ENCODE peak calls at places on chromosomes 4 and X, in four cellular contexts. I is GM12878, O is A549, Y is K562. P is an unnamed sample.

GRCh38 chrX:19888419-19888879 is 1.0 kb upstream of the SH3KBP1 start:
- DNase-seq in I (no peak), O (peak), Y (peak), P (peak)

GRCh38 chr4:2364654-2365053 is 53.8 kb downstream of the ZFYVE28 start:
- DNase-seq in I (no peak), O (no peak), Y (peak), P (no peak)

GRCh38 chr4:147054241-147054902 is 108.7 kb upstream of the TTC29 start:
- DNase-seq in I (no peak), O (no peak), Y (no peak), P (no peak)

GRCh38 chr4:6362243-6362885 is 92.7 kb downstream of the WFS1 start:
- DNase-seq in I (no peak), O (peak), Y (no peak), P (no peak)

GRCh38 chrX:126376465-126376864 is 176.1 kb downstream of the DCAF12L1 start:
- DNase-seq in I (no peak), O (no peak), Y (no peak), P (no peak)

GRCh38 chr4:76512000-76512399 is 77.0 kb downstream of the SHROOM3 start:
- DNase-seq in I (no peak), O (no peak), Y (no peak), P (no peak)

GRCh38 chrX:52078133-52078532 is 9.2 kb upstream of the MAGED4B start:
- DNase-seq in I (no peak), O (no peak), Y (no peak), P (no peak)

GRCh38 chr4:182729527-182729926 is 187.7 kb downstream of the DCTD start:
- DNase-seq in I (no peak), O (no peak), Y (no peak), P (no peak)

GRCh38 chr4:107806196-107806595 is 18.5 kb upstream of the SGMS2 start:
- DNase-seq in I (no peak), O (no peak), Y (no peak), P (no peak)

GRCh38 chr4:139266583-139267257 is 13.3 kb downstream of the MGARP start:
- DNase-seq in I (peak), O (peak), Y (peak), P (peak)

GRCh38 chr4:94561249-94562024 is 109.7 kb downstream of the PDLIM5 start:
- DNase-seq in I (no peak), O (no peak), Y (no peak), P (no peak)

GRCh38 chr4:158775091-158775651 is 6.3 kb downstream of the FNIP2 start:
- DNase-seq in I (no peak), O (no peak), Y (no peak), P (no peak)

GRCh38 chrX:139931646-139932076 is 1.2 kb downstream of the ATP11C start:
- DNase-seq in I (no peak), O (no peak), Y (peak), P (no peak)

GRCh38 chr4:14188214-14188613 is 560.7 kb upstream of the BOD1L1 start:
- DNase-seq in I (no peak), O (no peak), Y (no peak), P (no peak)

GRCh38 chr4:67790721-67791120 is 36.5 kb upstream of the GNRHR start:
- DNase-seq in I (no peak), O (no peak), Y (no peak), P (no peak)

GRCh38 chrX:13893826-13894225 is 76.9 kb upstream of the GPM6B start:
- DNase-seq in I (no peak), O (no peak), Y (no peak), P (no peak)

GRCh38 chr4:54066718-54067129 is 2.3 kb upstream of the CHIC2 start:
- DNase-seq in I (no peak), O (no peak), Y (peak), P (no peak)

GRCh38 chr4:73964862-73965611 is 16.8 kb downstream of the PF4 start:
- DNase-seq in I (no peak), O (no peak), Y (no peak), P (peak)

GRCh38 chrX:15441464-15441863 is 51.7 kb downstream of the PIR start:
- DNase-seq in I (no peak), O (no peak), Y (no peak), P (no peak)

GRCh38 chr4:52780206-52780605 is 29.0 kb upstream of the ERVMER34-1 start:
- DNase-seq in I (no peak), O (no peak), Y (no peak), P (no peak)

GRCh38 chrX:100864967-100865366 is 9.2 kb downstream of the NOX1 start:
- DNase-seq in I (no peak), O (no peak), Y (no peak), P (no peak)

GRCh38 chrX:105648732-105649131 is 173.6 kb upstream of the NRK start:
- DNase-seq in I (no peak), O (no peak), Y (no peak), P (no peak)

GRCh38 chr4:153509724-153510123 is 43.6 kb downstream of the TMEM131L start:
- DNase-seq in I (no peak), O (no peak), Y (no peak), P (peak)

DNA sequence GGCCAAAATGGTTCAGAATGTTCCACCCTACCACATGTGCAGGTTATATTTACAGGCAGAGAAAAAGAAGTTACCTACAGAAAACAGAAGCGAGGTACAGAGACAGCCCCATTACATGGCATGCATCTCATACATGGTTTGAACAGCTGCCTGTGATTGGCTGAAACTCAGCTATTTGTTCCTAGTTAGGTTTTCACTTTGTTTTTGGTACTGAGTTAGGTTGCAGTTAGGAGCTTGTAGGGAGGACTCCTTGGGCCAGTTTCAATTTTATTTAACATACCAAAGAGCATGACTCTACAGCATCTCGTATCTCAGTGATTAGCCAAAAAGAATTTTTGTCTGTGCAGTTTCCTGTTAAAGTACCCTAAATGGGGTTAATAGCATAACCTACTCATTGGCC is 392.0 kb downstream of the MAPK10 start:
- DNase-seq in I (no peak), O (no peak), Y (no peak), P (no peak)
- TF ChIP-seq CHD4 in I (no peak), O (no peak), Y (no peak), P (no peak)

GRCh38 chr4:15925830-15926229 is 12.7 kb downstream of the FGFBP1 start:
- DNase-seq in I (no peak), O (no peak), Y (no peak), P (no peak)

GRCh38 chr4:15917297-15917696 is 21.2 kb downstream of the FGFBP1 start:
- DNase-seq in I (no peak), O (no peak), Y (no peak), P (no peak)

GRCh38 chr4:15918484-15919129 is 19.9 kb downstream of the FGFBP1 start:
- DNase-seq in I (no peak), O (no peak), Y (no peak), P (no peak)

GRCh38 chr4:15921592-15921932 is 17.0 kb downstream of the FGFBP1 start:
- DNase-seq in I (no peak), O (no peak), Y (no peak), P (no peak)

GRCh38 chr4:15920723-15921591 is 17.6 kb downstream of the FGFBP1 start:
- DNase-seq in I (no peak), O (peak), Y (no peak), P (no peak)
- TF ChIP-seq CHD4 in I (no peak), O (no peak), Y (no peak), P (no peak)

DNA sequence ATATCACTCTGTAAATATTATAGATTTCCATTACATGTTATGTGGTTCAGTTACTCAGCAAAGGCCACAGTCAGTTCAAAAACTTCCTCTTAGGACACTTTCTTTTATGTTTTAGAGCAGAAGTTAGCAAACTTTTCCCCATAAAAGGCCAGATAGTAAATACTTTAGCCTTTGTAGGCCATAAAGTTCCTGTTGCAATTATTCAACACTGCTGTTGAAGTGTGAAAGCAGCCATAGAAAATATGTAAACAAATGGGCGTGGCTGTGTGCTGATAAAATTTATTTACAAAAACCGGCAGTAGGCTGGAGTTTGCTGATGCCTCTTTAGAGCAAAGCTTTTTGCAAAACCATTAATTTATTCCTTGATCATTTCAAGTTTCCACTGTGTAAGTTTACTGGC is 217.9 kb downstream of the ANTXR2 start:
- DNase-seq in I (no peak), O (no peak), Y (no peak), P (no peak)
- TF ChIP-seq CHD4 in I (no peak), O (no peak), Y (no peak), P (no peak)

DNA sequence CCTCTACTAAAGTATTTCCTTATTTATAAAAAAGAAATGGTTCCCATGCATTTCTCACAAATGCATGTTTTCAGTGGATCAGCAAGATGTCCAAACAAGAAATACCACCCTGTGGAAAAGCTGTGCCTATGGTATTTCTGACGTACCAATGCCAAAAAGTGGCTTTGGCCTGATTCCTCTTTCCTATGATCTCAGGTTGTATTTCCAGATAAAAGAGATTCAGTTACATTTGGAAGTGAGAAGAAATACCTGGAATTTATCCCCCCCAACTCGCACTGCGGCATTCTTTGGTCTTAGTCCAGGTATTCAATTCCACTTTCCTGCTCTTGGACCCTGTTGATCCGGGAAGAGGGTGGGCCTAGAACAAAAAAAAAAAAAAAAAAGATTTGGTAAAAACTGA is 815.9 kb upstream of the FRG1 start:
- DNase-seq in I (no peak), O (no peak), Y (no peak), P (no peak)
- TF ChIP-seq CHD4 in I (no peak), O (no peak), Y (no peak), P (no peak)

GRCh38 chr4:16206848-16207247 is 19.4 kb downstream of the TAPT1 start:
- DNase-seq in I (no peak), O (no peak), Y (no peak), P (no peak)
- TF ChIP-seq CHD4 in I (no peak), O (no peak), Y (no peak), P (no peak)

DNA sequence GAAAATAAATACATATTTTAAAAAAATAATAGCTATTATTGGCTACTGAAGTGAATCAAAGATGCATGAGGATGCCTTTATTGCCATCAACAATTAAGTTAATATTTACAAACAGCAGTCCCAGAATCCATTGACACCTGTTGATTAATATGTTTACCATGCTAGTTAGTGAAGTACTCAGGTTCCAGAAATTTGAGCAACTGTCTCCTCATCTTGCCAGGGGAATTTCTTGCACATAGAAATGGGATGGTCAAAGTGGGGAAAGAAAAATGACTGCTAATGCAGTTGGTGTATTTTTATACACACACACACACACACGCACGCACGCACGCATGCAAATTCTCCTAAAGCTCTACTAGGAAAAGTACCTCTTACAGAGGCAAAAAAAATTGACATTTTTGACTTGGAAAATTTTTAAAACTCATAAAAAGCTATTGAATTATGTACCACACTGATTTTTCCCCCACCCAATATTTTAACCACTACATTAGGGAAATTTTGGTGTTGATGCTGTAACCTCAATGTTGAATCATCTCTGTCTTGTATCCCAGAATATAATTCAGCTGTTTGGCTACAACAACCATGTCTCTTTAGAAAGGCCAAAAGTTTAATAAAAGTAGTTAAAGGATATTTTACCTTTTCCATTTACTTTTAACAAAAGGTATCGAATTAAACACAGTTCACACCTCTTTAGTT is 105.3 kb upstream of the TMEM150C start:
- DNase-seq in I (no peak), O (no peak), Y (no peak), P (no peak)
- TF ChIP-seq CHD4 in I (no peak), O (no peak), Y (no peak), P (no peak)

GRCh38 chr4:133997440-133997839 is 204.1 kb downstream of the PABPC4L start:
- DNase-seq in I (no peak), O (no peak), Y (no peak), P (no peak)

GRCh38 chr4:134001057-134001456 is 200.5 kb downstream of the PABPC4L start:
- DNase-seq in I (no peak), O (no peak), Y (no peak), P (no peak)

GRCh38 chr4:133995243-133995960 is 206.2 kb downstream of the PABPC4L start:
- DNase-seq in I (no peak), O (no peak), Y (no peak), P (no peak)

DNA sequence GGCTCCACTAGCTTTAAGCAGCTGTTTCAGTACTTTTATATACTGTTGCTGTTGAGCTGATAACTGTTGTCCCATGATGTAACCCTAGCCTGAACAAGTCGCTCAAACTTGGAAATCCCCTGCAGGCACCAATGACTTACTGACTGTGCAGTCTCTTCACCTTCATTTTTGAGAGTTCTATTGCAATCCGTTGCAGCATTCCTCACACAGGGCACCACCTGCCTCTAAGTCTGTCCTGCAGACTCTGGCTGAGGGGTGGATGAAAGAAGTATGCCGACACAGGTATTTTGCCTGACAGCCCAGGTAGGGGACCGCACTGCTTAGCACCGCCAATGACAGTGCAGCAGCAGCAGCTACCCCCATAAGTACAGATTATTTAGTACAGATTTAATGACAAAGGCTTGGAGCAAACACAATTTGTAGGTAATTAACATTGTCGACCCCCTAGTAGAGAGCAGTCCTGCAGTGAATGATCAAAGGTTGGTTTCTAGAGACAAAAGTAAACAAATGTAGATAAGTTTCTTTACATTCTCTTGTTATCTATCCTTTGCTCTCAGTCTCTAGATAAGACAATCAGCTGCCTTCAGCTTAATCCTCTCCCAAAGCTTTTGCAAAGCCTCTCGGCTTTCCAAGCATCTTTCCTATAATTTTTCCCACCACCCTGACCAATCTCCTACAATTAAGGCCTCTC is 205.0 kb downstream of the PABPC4L start:
- DNase-seq in I (no peak), O (no peak), Y (no peak), P (peak)
- TF ChIP-seq CHD4 in I (no peak), O (no peak), Y (no peak), P (no peak)